ENCODE peak calls at places on chromosomes 16 and 17, in four cellular contexts. One of them, this sample, is unnamed.

GRCh38 chr16:81384006-81384405 is 60.6 kb upstream of the CMIP start:
- DNase-seq in AG04449: no peak
- DNase-seq in adrenal gland: no peak
- DNase-seq in HFFc6: no peak
- DNase-seq in this sample: no peak

GRCh38 chr17:8859029-8859803 is 8.3 kb downstream of the PIK3R6 start:
- DNase-seq in adrenal gland: no peak
- DNase-seq in HFFc6: no peak
- DNase-seq in AG04449: no peak
- DNase-seq in this sample: peak

GRCh38 chr16:28524544-28525179 is 14.1 kb downstream of the NUPR1 start:
- DNase-seq in adrenal gland: no peak
- DNase-seq in AG04449: no peak
- DNase-seq in HFFc6: no peak
- DNase-seq in this sample: no peak

GRCh38 chr16:58027341-58028167 is 2.0 kb downstream of the MMP15 start:
- DNase-seq in HFFc6: no peak
- DNase-seq in AG04449: no peak
- DNase-seq in adrenal gland: peak
- DNase-seq in this sample: peak

GRCh38 chr17:78568494-78569115 is 8.6 kb downstream of the DNAH17 start:
- DNase-seq in adrenal gland: no peak
- DNase-seq in AG04449: no peak
- DNase-seq in HFFc6: no peak
- DNase-seq in this sample: peak

GRCh38 chr17:71402661-71403141 is 718.1 kb upstream of the SOX9 start:
- DNase-seq in HFFc6: no peak
- DNase-seq in AG04449: no peak
- DNase-seq in adrenal gland: no peak
- DNase-seq in this sample: peak

GRCh38 chr17:74779948-74780400 is 3.8 kb upstream of the NAT9 start:
- DNase-seq in AG04449: no peak
- DNase-seq in adrenal gland: no peak
- DNase-seq in HFFc6: no peak
- DNase-seq in this sample: no peak

GRCh38 chr17:40069751-40070643 is 7.2 kb downstream of the THRA start:
- DNase-seq in AG04449: no peak
- DNase-seq in HFFc6: peak
- DNase-seq in adrenal gland: no peak
- DNase-seq in this sample: no peak

GRCh38 chr17:74305865-74306654 is 20.0 kb upstream of the KIF19 start:
- DNase-seq in AG04449: no peak
- DNase-seq in adrenal gland: no peak
- DNase-seq in HFFc6: no peak
- DNase-seq in this sample: peak

GRCh38 chr17:50265212-50265611 is 9.1 kb upstream of the TMEM92 start:
- DNase-seq in AG04449: no peak
- DNase-seq in HFFc6: no peak
- DNase-seq in adrenal gland: no peak
- DNase-seq in this sample: no peak

GRCh38 chr16:82043680-82044584 is 8.9 kb downstream of the HSD17B2 start:
- DNase-seq in AG04449: peak
- DNase-seq in HFFc6: peak
- DNase-seq in adrenal gland: no peak
- DNase-seq in this sample: peak

GRCh38 chr17:38591759-38592241 is 14.0 kb downstream of the SRCIN1 start:
- DNase-seq in HFFc6: peak
- DNase-seq in AG04449: no peak
- DNase-seq in adrenal gland: no peak
- DNase-seq in this sample: peak

GRCh38 chr17:80349437-80350160 is 65.4 kb upstream of the ENDOV start:
- DNase-seq in HFFc6: no peak
- DNase-seq in AG04449: no peak
- DNase-seq in adrenal gland: no peak
- DNase-seq in this sample: no peak

GRCh38 chr17:74831442-74832146 is 28.1 kb downstream of the GRIN2C start:
- DNase-seq in HFFc6: no peak
- DNase-seq in AG04449: no peak
- DNase-seq in adrenal gland: no peak
- DNase-seq in this sample: no peak

GRCh38 chr16:56990407-56991286 is 1.3 kb downstream of the NLRC5 start:
- DNase-seq in AG04449: no peak
- DNase-seq in adrenal gland: no peak
- DNase-seq in HFFc6: no peak
- DNase-seq in this sample: no peak

GRCh38 chr16:80940069-80940856 is 66.4 kb downstream of the CMC2 start:
- DNase-seq in AG04449: no peak
- DNase-seq in HFFc6: no peak
- DNase-seq in adrenal gland: no peak
- DNase-seq in this sample: no peak

GRCh38 chr17:79220715-79221291 is 146.2 kb downstream of the ENGASE start:
- DNase-seq in adrenal gland: no peak
- DNase-seq in AG04449: no peak
- DNase-seq in HFFc6: no peak
- DNase-seq in this sample: peak

GRCh38 chr17:6358131-6358530 is 76.8 kb downstream of the AIPL1 start:
- DNase-seq in AG04449: no peak
- DNase-seq in adrenal gland: no peak
- DNase-seq in HFFc6: no peak
- DNase-seq in this sample: no peak

GRCh38 chr17:9141423-9141753 is 120.1 kb downstream of the NTN1 start:
- DNase-seq in HFFc6: no peak
- DNase-seq in AG04449: no peak
- DNase-seq in adrenal gland: no peak
- DNase-seq in this sample: no peak

GRCh38 chr17:43543771-43544575 is 2.2 kb downstream of the ETV4 start:
- DNase-seq in adrenal gland: no peak
- DNase-seq in HFFc6: no peak
- DNase-seq in AG04449: no peak
- DNase-seq in this sample: no peak

GRCh38 chr17:66353937-66354401 is 51.6 kb downstream of the PRKCA start:
- DNase-seq in AG04449: peak
- DNase-seq in HFFc6: peak
- DNase-seq in adrenal gland: no peak
- DNase-seq in this sample: no peak

DNA sequence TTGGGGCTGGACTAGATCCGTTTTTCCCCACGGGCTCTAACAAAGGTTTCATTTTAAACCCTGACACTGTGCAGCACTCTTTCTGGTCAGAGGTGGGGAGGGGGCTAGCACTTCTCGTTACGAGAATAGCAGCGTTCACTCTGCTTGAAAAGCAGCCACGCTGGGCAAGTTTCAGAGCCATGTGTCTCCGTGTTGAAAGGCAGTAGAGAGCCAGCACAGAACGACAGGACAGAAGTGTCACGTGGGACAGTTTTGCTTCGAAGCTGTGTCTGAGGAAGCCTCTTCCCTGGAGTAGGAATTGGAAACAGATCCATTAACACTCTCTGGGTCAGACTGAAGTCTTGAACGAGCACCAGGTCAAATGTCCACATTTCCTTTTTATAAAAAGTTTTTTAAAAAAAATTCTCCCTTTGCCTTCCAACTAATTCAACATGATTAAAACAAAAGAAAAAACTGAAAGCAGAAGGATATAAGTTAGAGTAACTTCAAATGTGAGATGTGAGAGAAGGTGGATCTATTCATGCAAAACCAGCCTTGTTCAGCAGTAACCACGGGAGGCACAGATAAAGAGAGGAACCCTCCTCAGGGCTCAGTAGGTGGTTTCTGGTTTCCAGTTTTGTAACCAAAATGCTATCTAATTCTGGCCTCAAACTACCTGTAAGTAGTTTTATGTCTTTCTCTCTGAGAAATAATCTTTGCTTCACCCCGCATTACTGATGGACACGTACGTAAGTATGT is 65.0 kb downstream of the SMG6 start:
- DNase-seq in AG04449: no peak
- DNase-seq in adrenal gland: no peak
- DNase-seq in HFFc6: no peak
- DNase-seq in this sample: no peak
- TF ChIP-seq CTCF in AG04449: no peak
- TF ChIP-seq CTCF in adrenal gland: no peak
- TF ChIP-seq CTCF in HFFc6: no peak
- TF ChIP-seq CTCF in this sample: no peak

GRCh38 chr17:67474081-67474661 is 97.1 kb downstream of the PITPNC1 start:
- DNase-seq in adrenal gland: no peak
- DNase-seq in HFFc6: peak
- DNase-seq in AG04449: peak
- DNase-seq in this sample: no peak
- TF ChIP-seq CTCF in adrenal gland: no peak
- TF ChIP-seq CTCF in HFFc6: peak
- TF ChIP-seq CTCF in AG04449: no peak
- TF ChIP-seq CTCF in this sample: no peak

DNA sequence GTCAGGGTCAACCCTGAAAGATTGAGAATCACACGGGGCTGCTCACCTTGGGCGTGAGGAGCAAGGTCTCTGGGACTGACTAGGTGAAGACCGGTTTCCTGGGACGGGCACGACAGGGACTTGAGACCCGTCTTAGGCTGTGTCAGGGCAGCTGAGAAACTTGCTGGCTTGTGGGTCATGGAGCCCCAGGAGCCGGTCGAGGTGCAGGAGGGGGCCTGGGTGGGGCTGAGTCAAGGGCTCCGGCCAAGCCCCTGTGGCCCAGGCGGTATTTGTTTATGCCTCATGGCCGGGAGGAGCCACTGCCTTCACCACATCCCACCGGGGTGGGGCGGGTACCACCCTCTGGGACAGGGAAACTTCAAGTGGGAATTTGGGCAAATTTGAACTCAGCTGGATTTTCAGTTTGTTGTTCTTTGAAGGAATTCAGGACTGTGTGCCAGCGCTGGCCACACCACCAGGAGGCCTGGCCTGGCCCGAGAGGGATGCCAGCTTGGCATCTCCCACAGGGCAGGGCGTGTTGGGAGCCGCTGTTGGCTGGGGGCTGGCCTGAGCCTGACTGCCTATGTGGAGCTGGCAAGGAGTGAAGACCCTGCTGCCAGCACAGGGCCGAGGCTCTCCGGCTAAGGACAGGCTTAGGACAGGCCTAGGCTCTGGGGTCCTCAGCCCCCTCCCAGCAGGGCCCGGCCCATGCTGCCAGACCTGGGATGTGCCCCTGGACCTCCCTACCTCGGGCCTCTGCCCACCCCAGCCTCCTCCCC is 116.1 kb downstream of the METRNL start:
- DNase-seq in HFFc6: no peak
- DNase-seq in adrenal gland: no peak
- DNase-seq in AG04449: no peak
- DNase-seq in this sample: no peak
- TF ChIP-seq CTCF in HFFc6: peak
- TF ChIP-seq CTCF in adrenal gland: no peak
- TF ChIP-seq CTCF in AG04449: no peak
- TF ChIP-seq CTCF in this sample: peak

DNA sequence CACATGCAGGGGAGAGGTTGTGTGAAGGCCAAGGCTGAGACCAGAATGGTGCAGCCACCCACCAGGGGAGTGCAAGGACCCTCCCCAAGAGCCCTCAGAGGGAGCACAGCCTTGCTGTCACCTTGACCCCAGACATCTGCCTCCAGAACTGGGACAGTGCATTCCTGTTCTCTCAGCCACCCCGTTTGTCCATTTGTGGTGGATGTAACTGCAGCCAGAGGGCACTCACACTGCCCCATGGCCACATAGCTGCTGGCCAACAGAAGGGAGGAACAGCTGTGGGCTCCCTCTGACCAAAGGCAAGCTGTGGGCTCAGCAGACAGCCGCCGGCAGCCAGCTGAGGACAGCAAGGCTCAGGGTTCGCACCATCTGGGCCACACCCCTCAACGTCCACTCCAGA is 49.8 kb upstream of the KLHDC4 start:
- DNase-seq in adrenal gland: no peak
- DNase-seq in AG04449: no peak
- DNase-seq in HFFc6: no peak
- DNase-seq in this sample: no peak
- TF ChIP-seq CTCF in adrenal gland: no peak
- TF ChIP-seq CTCF in AG04449: no peak
- TF ChIP-seq CTCF in HFFc6: peak
- TF ChIP-seq CTCF in this sample: no peak

DNA sequence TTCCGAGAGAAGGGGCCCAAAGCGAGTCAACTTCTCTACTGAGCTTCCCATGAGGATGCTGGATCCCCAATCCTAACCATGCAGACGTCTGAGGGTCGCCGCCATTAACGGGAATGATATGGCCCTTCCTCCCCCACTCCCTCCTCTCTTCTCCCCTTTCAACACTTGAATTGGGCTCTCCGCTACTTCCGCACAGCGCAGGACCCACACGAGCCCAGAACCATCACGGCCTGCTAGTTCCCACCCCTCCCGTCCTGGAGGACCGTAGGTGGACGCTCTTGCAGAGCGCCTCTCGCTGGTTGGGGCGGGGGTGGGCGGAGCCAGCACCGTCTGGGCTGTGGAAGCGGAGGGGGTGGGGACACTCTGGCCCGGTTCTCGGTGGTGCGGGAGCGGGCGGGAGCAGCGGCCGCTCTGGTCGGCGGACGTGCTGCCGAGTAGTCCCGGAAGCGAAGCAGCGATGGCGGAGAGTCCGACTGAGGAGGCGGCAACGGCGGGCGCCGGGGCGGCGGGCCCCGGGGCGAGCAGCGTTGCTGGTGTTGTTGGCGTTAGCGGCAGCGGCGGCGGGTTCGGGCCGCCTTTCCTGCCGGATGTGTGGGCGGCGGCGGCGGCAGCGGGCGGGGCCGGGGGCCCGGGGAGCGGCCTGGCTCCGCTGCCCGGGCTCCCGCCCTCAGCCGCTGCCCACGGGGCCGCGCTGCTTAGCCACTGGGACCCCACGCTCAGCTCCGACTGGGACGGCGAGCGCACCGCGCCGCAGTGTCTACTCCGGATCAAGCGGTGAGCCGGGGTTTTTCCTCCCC is at the start of gene UBE2Z:
- DNase-seq in HFFc6: peak
- DNase-seq in adrenal gland: peak
- DNase-seq in AG04449: peak
- DNase-seq in this sample: peak
- TF ChIP-seq CTCF in HFFc6: peak
- TF ChIP-seq CTCF in adrenal gland: no peak
- TF ChIP-seq CTCF in AG04449: peak
- TF ChIP-seq CTCF in this sample: peak

GRCh38 chr16:12818331-12818730 is 14.6 kb upstream of the CPPED1 start:
- DNase-seq in HFFc6: no peak
- DNase-seq in AG04449: no peak
- DNase-seq in adrenal gland: no peak
- DNase-seq in this sample: no peak

GRCh38 chr16:12819126-12820117 is 15.7 kb upstream of the CPPED1 start:
- DNase-seq in AG04449: no peak
- DNase-seq in HFFc6: peak
- DNase-seq in adrenal gland: peak
- DNase-seq in this sample: no peak

GRCh38 chr16:12811441-12812198 is 7.9 kb upstream of the CPPED1 start:
- DNase-seq in adrenal gland: no peak
- DNase-seq in AG04449: no peak
- DNase-seq in HFFc6: no peak
- DNase-seq in this sample: no peak

GRCh38 chr16:12815361-12815760 is 11.7 kb upstream of the CPPED1 start:
- DNase-seq in adrenal gland: no peak
- DNase-seq in AG04449: no peak
- DNase-seq in HFFc6: no peak
- DNase-seq in this sample: no peak
- TF ChIP-seq CTCF in adrenal gland: no peak
- TF ChIP-seq CTCF in AG04449: no peak
- TF ChIP-seq CTCF in HFFc6: peak
- TF ChIP-seq CTCF in this sample: no peak

This sample was measured in bronchial epithelial cell.